ENCODE peak calls at places on chromosomes 6 and 20, in seven cellular contexts. One of them, this sample, is unnamed.

GRCh38 chr6:21396313-21396712 is 197.2 kb upstream of the SOX4 start:
- DNase-seq in NCI-H446 treated with DMSO at 0.1 percent for 48 hours: no peak
- DNase-seq in NCI-H1092 treated with DMSO at 0.1 percent for 48 hours: no peak
- DNase-seq in brain microvascular endothelial cell: peak
- DNase-seq in H4: peak
- DNase-seq in ELR: peak
- DNase-seq in T-cell: no peak
- DNase-seq in this sample: no peak

GRCh38 chr20:21183722-21184121 is 57.8 kb downstream of the KIZ start:
- DNase-seq in NCI-H446 treated with DMSO at 0.1 percent for 48 hours: no peak
- DNase-seq in NCI-H1092 treated with DMSO at 0.1 percent for 48 hours: no peak
- DNase-seq in brain microvascular endothelial cell: no peak
- DNase-seq in H4: peak
- DNase-seq in ELR: peak
- DNase-seq in T-cell: no peak
- DNase-seq in this sample: no peak

GRCh38 chr6:161161889-161162624 is 111.8 kb downstream of the AGPAT4 start:
- DNase-seq in NCI-H446 treated with DMSO at 0.1 percent for 48 hours: no peak
- DNase-seq in NCI-H1092 treated with DMSO at 0.1 percent for 48 hours: no peak
- DNase-seq in brain microvascular endothelial cell: no peak
- DNase-seq in H4: no peak
- DNase-seq in ELR: no peak
- DNase-seq in T-cell: no peak
- DNase-seq in this sample: no peak

GRCh38 chr6:159978291-159979135 is 9.6 kb downstream of the IGF2R start:
- DNase-seq in NCI-H446 treated with DMSO at 0.1 percent for 48 hours: no peak
- DNase-seq in NCI-H1092 treated with DMSO at 0.1 percent for 48 hours: peak
- DNase-seq in brain microvascular endothelial cell: no peak
- DNase-seq in H4: no peak
- DNase-seq in ELR: no peak
- DNase-seq in T-cell: no peak
- DNase-seq in this sample: no peak

GRCh38 chr6:143187173-143187908 is 126.7 kb downstream of the AIG1 start:
- DNase-seq in NCI-H446 treated with DMSO at 0.1 percent for 48 hours: peak
- DNase-seq in NCI-H1092 treated with DMSO at 0.1 percent for 48 hours: no peak
- DNase-seq in brain microvascular endothelial cell: peak
- DNase-seq in H4: no peak
- DNase-seq in ELR: peak
- DNase-seq in T-cell: no peak
- DNase-seq in this sample: no peak

GRCh38 chr6:19415605-19416326 is 421.4 kb upstream of the ID4 start:
- DNase-seq in NCI-H446 treated with DMSO at 0.1 percent for 48 hours: no peak
- DNase-seq in NCI-H1092 treated with DMSO at 0.1 percent for 48 hours: no peak
- DNase-seq in brain microvascular endothelial cell: peak
- DNase-seq in H4: peak
- DNase-seq in ELR: peak
- DNase-seq in T-cell: no peak
- DNase-seq in this sample: no peak

GRCh38 chr6:11535801-11536230 is 1.7 kb upstream of the TMEM170B start:
- DNase-seq in NCI-H446 treated with DMSO at 0.1 percent for 48 hours: no peak
- DNase-seq in NCI-H1092 treated with DMSO at 0.1 percent for 48 hours: no peak
- DNase-seq in brain microvascular endothelial cell: peak
- DNase-seq in H4: no peak
- DNase-seq in ELR: peak
- DNase-seq in T-cell: no peak
- DNase-seq in this sample: no peak

GRCh38 chr6:109183109-109183508 is 87.8 kb downstream of the CEP57L1 start:
- DNase-seq in NCI-H446 treated with DMSO at 0.1 percent for 48 hours: no peak
- DNase-seq in NCI-H1092 treated with DMSO at 0.1 percent for 48 hours: no peak
- DNase-seq in brain microvascular endothelial cell: no peak
- DNase-seq in H4: no peak
- DNase-seq in ELR: peak
- DNase-seq in T-cell: no peak
- DNase-seq in this sample: no peak

GRCh38 chr6:82646231-82646615 is 282.6 kb downstream of the TPBG start:
- DNase-seq in NCI-H446 treated with DMSO at 0.1 percent for 48 hours: no peak
- DNase-seq in NCI-H1092 treated with DMSO at 0.1 percent for 48 hours: no peak
- DNase-seq in brain microvascular endothelial cell: no peak
- DNase-seq in H4: no peak
- DNase-seq in ELR: peak
- DNase-seq in T-cell: no peak
- DNase-seq in this sample: no peak

GRCh38 chr6:45467853-45468252 is 90.1 kb upstream of the SUPT3H start:
- DNase-seq in NCI-H446 treated with DMSO at 0.1 percent for 48 hours: no peak
- DNase-seq in NCI-H1092 treated with DMSO at 0.1 percent for 48 hours: no peak
- DNase-seq in brain microvascular endothelial cell: no peak
- DNase-seq in H4: no peak
- DNase-seq in ELR: no peak
- DNase-seq in T-cell: no peak
- DNase-seq in this sample: no peak

GRCh38 chr6:3211681-3212080 is 15.8 kb downstream of the TUBB2B start:
- DNase-seq in NCI-H446 treated with DMSO at 0.1 percent for 48 hours: no peak
- DNase-seq in NCI-H1092 treated with DMSO at 0.1 percent for 48 hours: no peak
- DNase-seq in brain microvascular endothelial cell: no peak
- DNase-seq in H4: peak
- DNase-seq in ELR: no peak
- DNase-seq in T-cell: no peak
- DNase-seq in this sample: no peak

GRCh38 chr6:113423956-113424355 is 433.2 kb upstream of the MARCKS start:
- DNase-seq in NCI-H446 treated with DMSO at 0.1 percent for 48 hours: no peak
- DNase-seq in NCI-H1092 treated with DMSO at 0.1 percent for 48 hours: no peak
- DNase-seq in brain microvascular endothelial cell: no peak
- DNase-seq in H4: no peak
- DNase-seq in ELR: no peak
- DNase-seq in T-cell: no peak
- DNase-seq in this sample: no peak

GRCh38 chr6:38176797-38177751 is 357.5 kb downstream of the ZFAND3 start:
- DNase-seq in NCI-H446 treated with DMSO at 0.1 percent for 48 hours: no peak
- DNase-seq in NCI-H1092 treated with DMSO at 0.1 percent for 48 hours: no peak
- DNase-seq in brain microvascular endothelial cell: peak
- DNase-seq in H4: no peak
- DNase-seq in ELR: no peak
- DNase-seq in T-cell: no peak
- DNase-seq in this sample: peak

GRCh38 chr6:121760191-121760590 is 324.7 kb downstream of the GJA1 start:
- DNase-seq in NCI-H446 treated with DMSO at 0.1 percent for 48 hours: no peak
- DNase-seq in NCI-H1092 treated with DMSO at 0.1 percent for 48 hours: no peak
- DNase-seq in brain microvascular endothelial cell: no peak
- DNase-seq in H4: no peak
- DNase-seq in ELR: no peak
- DNase-seq in T-cell: no peak
- DNase-seq in this sample: no peak

GRCh38 chr6:103783344-103783743 is 1076.4 kb downstream of the HACE1 start:
- DNase-seq in NCI-H446 treated with DMSO at 0.1 percent for 48 hours: peak
- DNase-seq in NCI-H1092 treated with DMSO at 0.1 percent for 48 hours: peak
- DNase-seq in brain microvascular endothelial cell: peak
- DNase-seq in H4: no peak
- DNase-seq in ELR: no peak
- DNase-seq in T-cell: no peak
- DNase-seq in this sample: no peak

GRCh38 chr6:79706527-79706926 is 75.4 kb downstream of the SH3BGRL2 start:
- DNase-seq in NCI-H446 treated with DMSO at 0.1 percent for 48 hours: no peak
- DNase-seq in NCI-H1092 treated with DMSO at 0.1 percent for 48 hours: no peak
- DNase-seq in brain microvascular endothelial cell: no peak
- DNase-seq in H4: no peak
- DNase-seq in ELR: no peak
- DNase-seq in T-cell: no peak
- DNase-seq in this sample: no peak

GRCh38 chr6:5085638-5086293 is 625 bp downstream of the PPP1R3G start:
- DNase-seq in NCI-H446 treated with DMSO at 0.1 percent for 48 hours: no peak
- DNase-seq in NCI-H1092 treated with DMSO at 0.1 percent for 48 hours: peak
- DNase-seq in brain microvascular endothelial cell: no peak
- DNase-seq in H4: no peak
- DNase-seq in ELR: peak
- DNase-seq in T-cell: no peak
- DNase-seq in this sample: peak

GRCh38 chr6:5213851-5214507 is 46.8 kb downstream of the LYRM4 start:
- DNase-seq in NCI-H446 treated with DMSO at 0.1 percent for 48 hours: no peak
- DNase-seq in NCI-H1092 treated with DMSO at 0.1 percent for 48 hours: no peak
- DNase-seq in brain microvascular endothelial cell: peak
- DNase-seq in H4: no peak
- DNase-seq in ELR: peak
- DNase-seq in T-cell: no peak
- DNase-seq in this sample: no peak

GRCh38 chr20:32314768-32315167 is 37.3 kb downstream of the KIF3B start:
- DNase-seq in NCI-H446 treated with DMSO at 0.1 percent for 48 hours: no peak
- DNase-seq in NCI-H1092 treated with DMSO at 0.1 percent for 48 hours: no peak
- DNase-seq in brain microvascular endothelial cell: no peak
- DNase-seq in H4: no peak
- DNase-seq in ELR: no peak
- DNase-seq in T-cell: no peak
- DNase-seq in this sample: no peak